ENCODE peak calls at places on chromosomes 5 and 9, in eight cellular contexts. K, W, Z, Y, N, E, L and J are unnamed samples.

GRCh38 chr9:69317081-69317480 is 7.9 kb upstream of the ENTREP1 start:
- DNase-seq in L (no peak), N (peak), Y (no peak), K (no peak), W (no peak), E (no peak), Z (no peak), J (no peak)

GRCh38 chr5:31465282-31465681 is 66.6 kb downstream of the DROSHA start:
- DNase-seq in K (no peak), Z (no peak), L (no peak), W (no peak), E (no peak), Y (no peak), N (no peak), J (no peak)

GRCh38 chr9:2053883-2054845 is 39.0 kb downstream of the SMARCA2 start:
- DNase-seq in L (peak), Z (no peak), E (peak), N (peak), K (no peak), W (peak), Y (peak), J (peak)

GRCh38 chr5:124741711-124742496 is 4.5 kb downstream of the ZNF608 start:
- DNase-seq in L (no peak), Z (peak), W (peak), N (peak), Y (peak), K (peak), E (no peak), J (no peak)

GRCh38 chr9:78612089-78612488 is 315.2 kb downstream of the PSAT1 start:
- DNase-seq in Z (no peak), L (no peak), E (no peak), K (no peak), Y (no peak), N (peak), W (no peak), J (no peak)

GRCh38 chr9:135888766-135889394 is 18.5 kb downstream of the CAMSAP1 start:
- DNase-seq in Y (no peak), K (no peak), E (no peak), Z (no peak), N (no peak), L (no peak), W (no peak), J (no peak)

GRCh38 chr5:39912880-39913279 is 488.1 kb upstream of the DAB2 start:
- DNase-seq in L (no peak), N (peak), W (no peak), E (no peak), Z (no peak), Y (no peak), K (no peak), J (no peak)

GRCh38 chr9:84300271-84300670 is 40.3 kb downstream of the SLC28A3 start:
- DNase-seq in K (no peak), L (no peak), Y (no peak), Z (no peak), E (no peak), N (peak), W (no peak), J (no peak)

GRCh38 chr5:37857696-37858095 is 17.9 kb upstream of the GDNF start:
- DNase-seq in Z (no peak), L (no peak), E (no peak), Y (no peak), N (no peak), W (no peak), K (no peak), J (no peak)

GRCh38 chr9:72089461-72090130 is 29.2 kb upstream of the C9orf57 start:
- DNase-seq in E (no peak), Y (no peak), K (no peak), L (no peak), W (no peak), N (no peak), Z (no peak), J (no peak)

GRCh38 chr9:116494815-116495634 is 192.1 kb upstream of the TRIM32 start:
- DNase-seq in Y (peak), L (no peak), E (no peak), K (peak), Z (peak), N (peak), W (peak), J (no peak)

GRCh38 chr9:36437790-36438189 is 37.7 kb upstream of the RNF38 start:
- DNase-seq in K (no peak), Y (no peak), Z (no peak), L (no peak), W (no peak), E (peak), N (no peak), J (no peak)

GRCh38 chr9:136223871-136224640 is 19.1 kb upstream of the LHX3 start:
- DNase-seq in Z (no peak), Y (no peak), W (no peak), L (no peak), K (no peak), N (no peak), E (no peak), J (no peak)

GRCh38 chr5:60677831-60678664 is 21.9 kb downstream of the DEPDC1B start:
- DNase-seq in Y (peak), E (peak), K (no peak), L (no peak), N (peak), Z (peak), W (peak), J (peak)

GRCh38 chr5:145937432-145938250 is 1.3 kb downstream of the SH3RF2 start:
- DNase-seq in E (no peak), L (no peak), Z (no peak), W (peak), Y (peak), N (peak), K (peak), J (no peak)

GRCh38 chr5:112210430-112211005 is 208.6 kb downstream of the EPB41L4A start:
- DNase-seq in N (peak), E (no peak), L (no peak), W (peak), Z (peak), K (no peak), Y (peak), J (no peak)

GRCh38 chr9:77092536-77092935 is 73.1 kb downstream of the FOXB2 start:
- DNase-seq in Y (no peak), K (no peak), W (no peak), N (peak), E (no peak), Z (peak), L (no peak), J (no peak)

GRCh38 chr5:56498759-56499395 is 265.7 kb upstream of the ANKRD55 start:
- DNase-seq in K (no peak), L (no peak), Z (no peak), Y (no peak), N (no peak), W (no peak), E (no peak), J (no peak)

GRCh38 chr5:149285153-149285552 is 13.5 kb downstream of the AFAP1L1 start:
- DNase-seq in Z (no peak), W (no peak), L (no peak), E (no peak), K (no peak), N (no peak), Y (no peak), J (no peak)

GRCh38 chr5:169904059-169904458 is 76.2 kb downstream of the INSYN2B start:
- DNase-seq in Z (no peak), K (no peak), Y (no peak), N (no peak), L (no peak), W (no peak), E (no peak), J (peak)

GRCh38 chr5:22504411-22504810 is 348.7 kb downstream of the CDH12 start:
- DNase-seq in K (no peak), Y (no peak), N (no peak), E (no peak), L (no peak), Z (no peak), W (no peak), J (no peak)

GRCh38 chr5:33441241-33441844 is 578 bp downstream of the TARS1 start:
- DNase-seq in E (peak), K (no peak), L (no peak), Y (peak), N (peak), W (peak), Z (peak), J (peak)

GRCh38 chr5:33321026-33321425 is 119.7 kb upstream of the TARS1 start:
- DNase-seq in L (no peak), Y (peak), W (no peak), N (peak), K (no peak), Z (no peak), E (no peak), J (no peak)

GRCh38 chr5:148467958-148468357 is 84.2 kb downstream of the FBXO38 start:
- DNase-seq in W (no peak), N (no peak), K (no peak), L (no peak), E (no peak), Z (no peak), Y (no peak), J (no peak)

GRCh38 chr5:150106669-150107068 is 20.3 kb upstream of the CSF1R start:
- DNase-seq in N (no peak), Y (no peak), E (no peak), W (no peak), L (no peak), Z (no peak), K (no peak), J (no peak)

GRCh38 chr5:15026944-15027343 is 155.4 kb upstream of the ANKH start:
- DNase-seq in W (no peak), N (no peak), Z (no peak), Y (no peak), K (no peak), E (no peak), L (no peak), J (no peak)

GRCh38 chr9:36346578-36346977 is 53.5 kb downstream of the RNF38 start:
- DNase-seq in Z (no peak), W (no peak), E (peak), K (no peak), N (no peak), Y (no peak), L (no peak), J (no peak)

GRCh38 chr9:78566948-78567675 is 270.2 kb downstream of the PSAT1 start:
- DNase-seq in Z (no peak), E (no peak), N (peak), L (no peak), W (no peak), Y (peak), K (no peak), J (no peak)

GRCh38 chr9:115672477-115673316 is 480.9 kb upstream of the PAPPA start:
- DNase-seq in E (no peak), W (no peak), Z (no peak), L (no peak), Y (peak), K (no peak), N (peak), J (no peak)

GRCh38 chr5:130323804-130324454 is 419.7 kb downstream of the CHSY3 start:
- DNase-seq in Y (no peak), W (no peak), Z (no peak), L (peak), E (peak), N (no peak), K (no peak), J (peak)

GRCh38 chr9:4850611-4851010 is 57.9 kb downstream of the RCL1 start:
- DNase-seq in Z (no peak), K (no peak), N (no peak), L (no peak), E (peak), Y (no peak), W (no peak), J (no peak)

GRCh38 chr5:88824892-88825781 is 57.8 kb downstream of the MEF2C start:
- DNase-seq in W (no peak), N (peak), Y (peak), L (no peak), Z (no peak), K (no peak), E (peak), J (no peak)

GRCh38 chr9:128628471-128629048 is 28.1 kb downstream of the DYNC2I2 start:
- DNase-seq in N (no peak), Z (no peak), L (no peak), Y (no peak), K (no peak), W (peak), E (no peak), J (no peak)

GRCh38 chr5:96348536-96348935 is 84.5 kb downstream of the PCSK1 start:
- DNase-seq in W (no peak), Y (no peak), Z (no peak), E (no peak), K (no peak), L (no peak), N (no peak), J (no peak)

GRCh38 chr9:126702501-126703329 is 89.0 kb downstream of the LMX1B start:
- DNase-seq in W (no peak), L (no peak), Y (peak), Z (no peak), E (peak), K (peak), N (no peak), J (no peak)

GRCh38 chr9:83141887-83142286 is 78.9 kb upstream of the RASEF start:
- DNase-seq in W (no peak), L (no peak), N (no peak), Z (no peak), Y (no peak), E (no peak), K (no peak), J (no peak)

GRCh38 chr9:137965177-137965795 is 87.7 kb downstream of the CACNA1B start:
- DNase-seq in N (no peak), Z (no peak), W (no peak), L (no peak), Y (no peak), E (no peak), K (no peak), J (no peak)

GRCh38 chr5:108249785-108250100 is 132.2 kb downstream of the FBXL17 start:
- DNase-seq in W (no peak), Z (no peak), Y (no peak), E (no peak), K (no peak), L (no peak), N (no peak), J (no peak)

GRCh38 chr9:130444565-130445221 is at the start of gene ASS1:
- DNase-seq in W (peak), E (peak), Z (peak), K (peak), Y (peak), L (no peak), N (peak), J (no peak)